ENCODE peak calls at places on chromosomes 6 and 20, in eight cellular contexts. Y is B cell, B is endothelial cell, C is AG04449, O is HCT116, T is GM20000, V is right lobe of liver, P is kidney. I is an unnamed sample.

GRCh38 chr6:116370717-116371383 is at the start of gene DSE:
- DNase-seq in Y (peak; percentile 68), B (peak; percentile 65), C (no peak), O (no peak), T (peak; percentile 87), V (peak; percentile 80), P (peak; percentile 94), I (peak; percentile 84)

GRCh38 chr6:159134701-159135364 is 34.4 kb upstream of the FNDC1 start:
- DNase-seq in Y (peak; percentile 80), B (peak; percentile 79), C (no peak), O (peak; percentile 75), T (peak; percentile 78), V (peak; percentile 65), P (no peak), I (peak; percentile 81)

GRCh38 chr6:121748376-121748775 is 312.9 kb downstream of the GJA1 start:
- DNase-seq in Y (no peak), B (no peak), C (no peak), O (no peak), T (no peak), V (no peak), P (no peak), I (no peak)

GRCh38 chr6:163897030-163897429 is 482.5 kb downstream of the QKI start:
- DNase-seq in Y (no peak), B (no peak), C (peak; percentile 33), O (no peak), T (no peak), V (no peak), P (no peak), I (no peak)

GRCh38 chr6:97203343-97203742 is 79.7 kb downstream of the MMS22L start:
- DNase-seq in Y (no peak), B (no peak), C (no peak), O (no peak), T (no peak), V (no peak), P (no peak), I (no peak)

GRCh38 chr6:71127374-71127773 is 161.2 kb upstream of the OGFRL1 start:
- DNase-seq in Y (no peak), B (no peak), C (no peak), O (no peak), T (no peak), V (no peak), P (no peak), I (no peak)

GRCh38 chr6:42405025-42405424 is 46.7 kb downstream of the TRERF1 start:
- DNase-seq in Y (no peak), B (no peak), C (peak; percentile 23), O (no peak), T (no peak), V (no peak), P (no peak), I (no peak)

GRCh38 chr20:4225778-4226177 is 210.4 kb upstream of the RNF24 start:
- DNase-seq in Y (no peak), B (no peak), C (peak; percentile 88), O (no peak), T (no peak), V (no peak), P (no peak), I (no peak)

GRCh38 chr6:135938588-135939215 is 87.2 kb downstream of the PDE7B start:
- DNase-seq in Y (no peak), B (no peak), C (no peak), O (no peak), T (peak; percentile 14), V (no peak), P (no peak), I (no peak)

GRCh38 chr6:139290787-139291294 is 957 bp downstream of the TXLNB start:
- DNase-seq in Y (peak; percentile 64), B (no peak), C (no peak), O (no peak), T (peak; percentile 70), V (no peak), P (no peak), I (peak; percentile 80)

GRCh38 chr20:4808872-4809271 is 87.2 kb downstream of the PRND start:
- DNase-seq in Y (no peak), B (no peak), C (no peak), O (no peak), T (no peak), V (no peak), P (no peak), I (no peak)

GRCh38 chr6:106631356-106631755 is 2.0 kb downstream of the QRSL1 start:
- DNase-seq in Y (no peak), B (no peak), C (no peak), O (no peak), T (no peak), V (no peak), P (no peak), I (no peak)

GRCh38 chr6:34472425-34472824 is 6.5 kb downstream of the PACSIN1 start:
- DNase-seq in Y (no peak), B (no peak), C (no peak), O (no peak), T (no peak), V (no peak), P (no peak), I (no peak)

GRCh38 chr20:3749689-3750639 is 17.5 kb downstream of the HSPA12B start:
- DNase-seq in Y (no peak), B (peak; percentile 80), C (no peak), O (no peak), T (peak; percentile 83), V (peak; percentile 42), P (no peak), I (peak; percentile 80)

GRCh38 chr20:58463231-58463630 is 52.0 kb downstream of the APCDD1L start:
- DNase-seq in Y (no peak), B (no peak), C (no peak), O (no peak), T (no peak), V (no peak), P (no peak), I (no peak)

GRCh38 chr20:18695175-18695574 is 107.3 kb downstream of the DTD1 start:
- DNase-seq in Y (no peak), B (no peak), C (no peak), O (no peak), T (no peak), V (no peak), P (no peak), I (no peak)

GRCh38 chr6:97026298-97026697 is 101.8 kb downstream of the KLHL32 start:
- DNase-seq in Y (no peak), B (no peak), C (no peak), O (no peak), T (no peak), V (no peak), P (no peak), I (no peak)

GRCh38 chr6:133240511-133241087 is 558 bp upstream of the EYA4 start:
- DNase-seq in Y (no peak), B (peak; percentile 55), C (no peak), O (no peak), T (peak; percentile 32), V (no peak), P (peak; percentile 81), I (peak; percentile 14)

GRCh38 chr6:36129889-36130671 is at the start of gene MAPK13:
- DNase-seq in Y (no peak), B (peak; percentile 28), C (no peak), O (no peak), T (no peak), V (peak; percentile 50), P (no peak), I (no peak)

GRCh38 chr20:44005661-44006060 is 91.0 kb downstream of the TOX2 start:
- DNase-seq in Y (no peak), B (no peak), C (no peak), O (no peak), T (no peak), V (no peak), P (no peak), I (no peak)

GRCh38 chr20:44008806-44009678 is 94.4 kb downstream of the TOX2 start:
- DNase-seq in Y (no peak), B (no peak), C (no peak), O (no peak), T (no peak), V (no peak), P (no peak), I (no peak)

GRCh38 chr20:44004306-44004915 is 89.8 kb downstream of the TOX2 start:
- DNase-seq in Y (no peak), B (no peak), C (no peak), O (no peak), T (no peak), V (no peak), P (no peak), I (no peak)

GRCh38 chr20:44006126-44006525 is 91.5 kb downstream of the TOX2 start:
- DNase-seq in Y (no peak), B (no peak), C (no peak), O (no peak), T (no peak), V (no peak), P (no peak), I (no peak)

DNA sequence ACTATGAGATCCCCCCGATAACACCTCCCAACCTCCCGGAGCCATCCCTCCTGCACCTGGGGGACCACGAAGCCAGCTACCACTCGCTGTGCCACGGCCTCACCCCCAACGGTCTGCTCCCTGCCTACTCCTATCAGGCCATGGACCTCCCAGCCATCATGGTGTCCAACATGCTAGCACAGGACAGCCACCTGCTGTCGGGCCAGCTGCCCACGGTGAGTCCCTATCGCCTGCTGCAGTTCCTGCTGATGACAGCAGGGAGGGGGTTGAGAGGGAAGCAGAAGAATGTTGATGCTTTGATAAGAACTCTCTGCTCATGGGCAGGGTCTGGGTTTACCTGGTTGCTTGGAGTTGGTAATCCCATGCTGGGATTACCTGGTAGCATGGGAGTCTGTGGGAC is 91.9 kb downstream of the TOX2 start:
- DNase-seq in Y (no peak), B (no peak), C (no peak), O (no peak), T (no peak), V (no peak), P (no peak), I (no peak)
- TF ChIP-seq CTCF in Y (no peak), B (no peak), C (no peak), O (no peak), T (no peak), V (no peak), P (no peak), I (no peak)

GRCh38 chr6:52362443-52363221 is 681 bp downstream of the PAQR8 start:
- DNase-seq in Y (peak; percentile 58), B (peak; percentile 22), C (no peak), O (no peak), T (peak; percentile 76), V (peak; percentile 46), P (peak; percentile 85), I (peak; percentile 80)
- TF ChIP-seq CTCF in Y (peak; percentile 9), B (no peak), C (peak; percentile 12), O (no peak), T (peak; percentile 36), V (no peak), P (no peak), I (peak; percentile 53)

DNA sequence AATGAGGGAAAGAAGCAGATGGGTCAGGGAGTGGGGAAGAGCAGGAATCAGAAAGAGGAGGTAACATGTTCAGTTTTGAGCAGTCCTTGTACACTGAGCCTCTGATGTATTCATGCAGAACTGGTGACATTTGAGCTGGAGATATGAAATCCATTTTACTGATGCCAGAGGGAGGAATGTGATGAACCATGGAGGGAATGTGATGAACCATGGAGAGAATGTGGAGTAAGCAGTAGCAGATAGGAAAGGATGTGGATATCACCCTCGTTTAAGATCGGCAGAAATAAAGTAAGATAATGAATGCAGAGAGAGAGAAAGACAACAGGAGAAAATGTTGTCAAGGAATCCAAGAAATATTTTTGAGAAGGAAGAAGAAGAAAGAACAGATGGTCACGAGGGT is 231.6 kb downstream of the TBXT start:
- DNase-seq in Y (no peak), B (no peak), C (no peak), O (no peak), T (no peak), V (no peak), P (no peak), I (no peak)
- TF ChIP-seq CTCF in Y (no peak), B (no peak), C (no peak), O (no peak), T (no peak), V (no peak), P (no peak), I (no peak)

GRCh38 chr6:16761469-16762264 is 407 bp upstream of the ATXN1 start:
- DNase-seq in Y (peak; percentile 83), B (peak; percentile 74), C (no peak), O (peak; percentile 74), T (peak; percentile 90), V (peak; percentile 94), P (peak; percentile 95), I (peak; percentile 85)
- TF ChIP-seq CTCF in Y (peak; percentile 18), B (no peak), C (peak; percentile 36), O (no peak), T (no peak), V (peak; percentile 4), P (peak; percentile 28), I (peak; percentile 59)